ENCODE peak calls at places on chromosomes 2 and 18, in seven cellular contexts. One of them, this sample, is unnamed.
A peak's percentile ranks its signal among the peaks of the same experiment; 100 is the strongest.

GRCh38 chr2:182733572-182733971 is 17.5 kb downstream of the DNAJC10 start:
- DNase-seq in GM23338: no peak
- DNase-seq in SJSA1: no peak
- DNase-seq in heart right ventricle: no peak
- DNase-seq in small intestine: no peak
- DNase-seq in PC-3: no peak
- DNase-seq in kidney: no peak
- DNase-seq in this sample: no peak

GRCh38 chr2:66851449-66851872 is 416.5 kb downstream of the MEIS1 start:
- DNase-seq in SJSA1: no peak
- DNase-seq in heart right ventricle: no peak
- DNase-seq in GM23338: no peak
- DNase-seq in PC-3: peak; percentile 18
- DNase-seq in small intestine: no peak
- DNase-seq in kidney: no peak
- DNase-seq in this sample: peak; percentile 23

GRCh38 chr2:27723372-27724144 is 48.0 kb upstream of the MRPL33 start:
- DNase-seq in PC-3: peak; percentile 73
- DNase-seq in small intestine: peak; percentile 90
- DNase-seq in kidney: no peak
- DNase-seq in GM23338: peak; percentile 93
- DNase-seq in heart right ventricle: peak; percentile 43
- DNase-seq in SJSA1: peak; percentile 73
- DNase-seq in this sample: peak; percentile 53

GRCh38 chr2:171109571-171109970 is 51.1 kb downstream of the TLK1 start:
- DNase-seq in kidney: no peak
- DNase-seq in SJSA1: no peak
- DNase-seq in GM23338: no peak
- DNase-seq in heart right ventricle: no peak
- DNase-seq in PC-3: no peak
- DNase-seq in small intestine: no peak
- DNase-seq in this sample: no peak

GRCh38 chr2:222608081-222608480 is 47.8 kb downstream of the FARSB start:
- DNase-seq in kidney: no peak
- DNase-seq in PC-3: no peak
- DNase-seq in SJSA1: no peak
- DNase-seq in small intestine: no peak
- DNase-seq in GM23338: no peak
- DNase-seq in heart right ventricle: no peak
- DNase-seq in this sample: no peak

GRCh38 chr2:143807192-143807591 is 678.0 kb downstream of the ARHGAP15 start:
- DNase-seq in heart right ventricle: no peak
- DNase-seq in GM23338: no peak
- DNase-seq in small intestine: no peak
- DNase-seq in PC-3: no peak
- DNase-seq in kidney: no peak
- DNase-seq in SJSA1: no peak
- DNase-seq in this sample: no peak

GRCh38 chr2:73920577-73921545 is 5.8 kb upstream of the DGUOK start:
- DNase-seq in PC-3: no peak
- DNase-seq in GM23338: peak; percentile 93
- DNase-seq in small intestine: peak; percentile 41
- DNase-seq in heart right ventricle: peak; percentile 19
- DNase-seq in kidney: no peak
- DNase-seq in SJSA1: peak; percentile 68
- DNase-seq in this sample: no peak

GRCh38 chr2:237874585-237875161 is 15.2 kb downstream of the RAMP1 start:
- DNase-seq in heart right ventricle: no peak
- DNase-seq in small intestine: no peak
- DNase-seq in PC-3: peak; percentile 90
- DNase-seq in kidney: peak; percentile 63
- DNase-seq in SJSA1: no peak
- DNase-seq in GM23338: no peak
- DNase-seq in this sample: peak; percentile 76

GRCh38 chr2:28544405-28544914 is 48.6 kb downstream of the PLB1 start:
- DNase-seq in heart right ventricle: no peak
- DNase-seq in small intestine: peak; percentile 91
- DNase-seq in PC-3: no peak
- DNase-seq in GM23338: no peak
- DNase-seq in kidney: no peak
- DNase-seq in SJSA1: no peak
- DNase-seq in this sample: no peak

GRCh38 chr2:10234013-10234306 is 68.7 kb upstream of the HPCAL1 start:
- DNase-seq in kidney: no peak
- DNase-seq in GM23338: no peak
- DNase-seq in SJSA1: no peak
- DNase-seq in PC-3: no peak
- DNase-seq in small intestine: no peak
- DNase-seq in heart right ventricle: no peak
- DNase-seq in this sample: no peak

GRCh38 chr2:31420936-31421335 is 6.4 kb upstream of the XDH start:
- DNase-seq in SJSA1: no peak
- DNase-seq in GM23338: no peak
- DNase-seq in kidney: no peak
- DNase-seq in PC-3: peak; percentile 43
- DNase-seq in small intestine: no peak
- DNase-seq in heart right ventricle: no peak
- DNase-seq in this sample: no peak

GRCh38 chr2:135055182-135055786 is 3.2 kb downstream of the RAB3GAP1 start:
- DNase-seq in heart right ventricle: no peak
- DNase-seq in small intestine: no peak
- DNase-seq in PC-3: peak; percentile 34
- DNase-seq in GM23338: no peak
- DNase-seq in kidney: no peak
- DNase-seq in SJSA1: peak; percentile 46
- DNase-seq in this sample: peak; percentile 63

GRCh38 chr18:39521164-39521563 is 1955.6 kb upstream of the CELF4 start:
- DNase-seq in heart right ventricle: no peak
- DNase-seq in kidney: no peak
- DNase-seq in SJSA1: no peak
- DNase-seq in GM23338: no peak
- DNase-seq in PC-3: no peak
- DNase-seq in small intestine: no peak
- DNase-seq in this sample: peak; percentile 6

GRCh38 chr18:46099463-46099862 is 1.4 kb upstream of the ATP5F1A start:
- DNase-seq in small intestine: no peak
- DNase-seq in GM23338: no peak
- DNase-seq in SJSA1: no peak
- DNase-seq in kidney: no peak
- DNase-seq in PC-3: no peak
- DNase-seq in heart right ventricle: no peak
- DNase-seq in this sample: no peak

GRCh38 chr18:62844850-62845643 is 129.7 kb downstream of the PHLPP1 start:
- DNase-seq in small intestine: no peak
- DNase-seq in kidney: no peak
- DNase-seq in SJSA1: no peak
- DNase-seq in PC-3: no peak
- DNase-seq in GM23338: no peak
- DNase-seq in heart right ventricle: no peak
- DNase-seq in this sample: no peak

GRCh38 chr2:127606594-127607398 is 39.2 kb upstream of the GPR17 start:
- DNase-seq in kidney: peak; percentile 29
- DNase-seq in small intestine: no peak
- DNase-seq in PC-3: no peak
- DNase-seq in SJSA1: peak; percentile 37
- DNase-seq in GM23338: no peak
- DNase-seq in heart right ventricle: no peak
- DNase-seq in this sample: no peak

GRCh38 chr2:109527846-109528705 is 85.7 kb downstream of the SEPTIN10 start:
- DNase-seq in heart right ventricle: no peak
- DNase-seq in SJSA1: peak; percentile 35
- DNase-seq in kidney: peak; percentile 43
- DNase-seq in small intestine: no peak
- DNase-seq in PC-3: no peak
- DNase-seq in GM23338: no peak
- DNase-seq in this sample: no peak

GRCh38 chr2:85723707-85724360 is 29.7 kb downstream of the GNLY start:
- DNase-seq in heart right ventricle: no peak
- DNase-seq in kidney: no peak
- DNase-seq in GM23338: no peak
- DNase-seq in PC-3: no peak
- DNase-seq in SJSA1: no peak
- DNase-seq in small intestine: no peak
- DNase-seq in this sample: no peak

GRCh38 chr2:174835797-174836255 is 71.6 kb upstream of the CHRNA1 start:
- DNase-seq in heart right ventricle: no peak
- DNase-seq in small intestine: no peak
- DNase-seq in kidney: no peak
- DNase-seq in GM23338: peak; percentile 38
- DNase-seq in SJSA1: peak; percentile 93
- DNase-seq in PC-3: peak; percentile 11
- DNase-seq in this sample: peak; percentile 96

GRCh38 chr2:96403481-96403880 is 67.9 kb downstream of the NCAPH start:
- DNase-seq in SJSA1: no peak
- DNase-seq in small intestine: no peak
- DNase-seq in kidney: no peak
- DNase-seq in PC-3: no peak
- DNase-seq in heart right ventricle: no peak
- DNase-seq in GM23338: no peak
- DNase-seq in this sample: no peak

GRCh38 chr2:229620759-229621158 is 93.6 kb downstream of the DNER start:
- DNase-seq in PC-3: no peak
- DNase-seq in kidney: no peak
- DNase-seq in heart right ventricle: no peak
- DNase-seq in GM23338: no peak
- DNase-seq in SJSA1: no peak
- DNase-seq in small intestine: no peak
- DNase-seq in this sample: no peak

GRCh38 chr2:168216351-168217005 is 30.9 kb downstream of the STK39 start:
- DNase-seq in PC-3: peak; percentile 37
- DNase-seq in heart right ventricle: no peak
- DNase-seq in kidney: no peak
- DNase-seq in small intestine: peak; percentile 98
- DNase-seq in SJSA1: no peak
- DNase-seq in GM23338: no peak
- DNase-seq in this sample: peak; percentile 58

GRCh38 chr2:179106342-179107178 is 56.6 kb upstream of the CCDC141 start:
- DNase-seq in GM23338: no peak
- DNase-seq in heart right ventricle: no peak
- DNase-seq in small intestine: peak; percentile 73
- DNase-seq in kidney: no peak
- DNase-seq in PC-3: peak; percentile 99
- DNase-seq in SJSA1: peak; percentile 79
- DNase-seq in this sample: peak; percentile 95

GRCh38 chr2:160291382-160291781 is 91.3 kb upstream of the ITGB6 start:
- DNase-seq in PC-3: no peak
- DNase-seq in small intestine: no peak
- DNase-seq in GM23338: no peak
- DNase-seq in heart right ventricle: no peak
- DNase-seq in SJSA1: no peak
- DNase-seq in kidney: no peak
- DNase-seq in this sample: no peak
- H3K4me1 ChIP-seq in PC-3: peaks cover 24% of the 10 kb centered on the region
- H3K4me1 ChIP-seq in small intestine: no peaks in the 10 kb centered on the region
- H3K4me1 ChIP-seq in GM23338: no peaks in the 10 kb centered on the region
- H3K4me1 ChIP-seq in heart right ventricle: peaks cover 95% of the 10 kb centered on the region
- H3K4me1 ChIP-seq in SJSA1: peaks cover 92% of the 10 kb centered on the region
- H3K4me1 ChIP-seq in kidney: peaks cover 12% of the 10 kb centered on the region
- H3K4me1 ChIP-seq in this sample: peaks cover 47% of the 10 kb centered on the region

GRCh38 chr2:121355488-121355887 is 70.5 kb upstream of the TFCP2L1 start:
- DNase-seq in GM23338: no peak
- DNase-seq in SJSA1: no peak
- DNase-seq in kidney: no peak
- DNase-seq in PC-3: peak; percentile 53
- DNase-seq in small intestine: peak; percentile 44
- DNase-seq in heart right ventricle: no peak
- DNase-seq in this sample: no peak
- H3K36me3 ChIP-seq in GM23338: peaks cover 22% of the 10 kb centered on the region
- H3K36me3 ChIP-seq in SJSA1: peaks cover 59% of the 10 kb centered on the region
- H3K36me3 ChIP-seq in kidney: peaks cover 28% of the 10 kb centered on the region
- H3K36me3 ChIP-seq in PC-3: peaks cover 26% of the 10 kb centered on the region
- H3K36me3 ChIP-seq in small intestine: peaks cover 2% of the 10 kb centered on the region
- H3K36me3 ChIP-seq in heart right ventricle: peaks cover 33% of the 10 kb centered on the region
- H3K36me3 ChIP-seq in this sample: peaks cover 27% of the 10 kb centered on the region

GRCh38 chr2:219252900-219253752 is at the start of gene TUBA4B:
- DNase-seq in SJSA1: no peak
- DNase-seq in small intestine: peak; percentile 45
- DNase-seq in PC-3: peak; percentile 42
- DNase-seq in GM23338: peak; percentile 81
- DNase-seq in kidney: peak; percentile 85
- DNase-seq in heart right ventricle: peak; percentile 44
- DNase-seq in this sample: peak; percentile 75
- H3K4me1 ChIP-seq in SJSA1: peaks cover 31% of the 10 kb centered on the region
- H3K4me1 ChIP-seq in small intestine: peaks cover 9% of the 10 kb centered on the region
- H3K4me1 ChIP-seq in PC-3: peaks cover 47% of the 10 kb centered on the region
- H3K4me1 ChIP-seq in GM23338: peaks cover 7% of the 10 kb centered on the region
- H3K4me1 ChIP-seq in kidney: peaks cover 36% of the 10 kb centered on the region
- H3K4me1 ChIP-seq in heart right ventricle: peaks cover 66% of the 10 kb centered on the region
- H3K4me1 ChIP-seq in this sample: peaks cover 57% of the 10 kb centered on the region

GRCh38 chr2:234671716-234672115 is 174.8 kb upstream of the ARL4C start:
- DNase-seq in GM23338: no peak
- DNase-seq in SJSA1: no peak
- DNase-seq in small intestine: no peak
- DNase-seq in PC-3: no peak
- DNase-seq in kidney: no peak
- DNase-seq in heart right ventricle: no peak
- DNase-seq in this sample: no peak
- H3K36me3 ChIP-seq in GM23338: no peaks in the 10 kb centered on the region
- H3K36me3 ChIP-seq in SJSA1: no peaks in the 10 kb centered on the region
- H3K36me3 ChIP-seq in small intestine: no peaks in the 10 kb centered on the region
- H3K36me3 ChIP-seq in PC-3: no peaks in the 10 kb centered on the region
- H3K36me3 ChIP-seq in kidney: no peaks in the 10 kb centered on the region
- H3K36me3 ChIP-seq in heart right ventricle: no peaks in the 10 kb centered on the region
- H3K36me3 ChIP-seq in this sample: no peaks in the 10 kb centered on the region

DNA sequence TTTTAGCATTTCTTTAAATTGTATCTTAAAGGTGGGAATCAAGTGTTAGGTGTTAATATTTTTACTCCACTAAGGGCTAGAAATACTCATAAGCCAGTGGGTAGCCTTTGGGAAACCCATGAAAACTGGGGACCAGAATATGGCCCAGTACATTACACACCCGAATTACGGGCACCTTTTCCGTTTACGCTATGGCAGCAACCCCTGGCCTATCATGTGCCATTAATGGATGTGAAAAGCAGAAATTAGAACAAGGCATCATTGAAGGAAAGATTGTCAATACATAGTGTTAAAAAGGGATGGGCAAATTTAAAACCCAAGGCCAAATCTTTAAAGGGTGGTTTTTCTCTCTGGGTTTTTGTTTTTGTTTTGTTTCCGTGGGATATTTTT is 781 bp downstream of the FARP2 start:
- DNase-seq in small intestine: no peak
- DNase-seq in SJSA1: no peak
- DNase-seq in PC-3: no peak
- DNase-seq in heart right ventricle: no peak
- DNase-seq in GM23338: no peak
- DNase-seq in kidney: no peak
- DNase-seq in this sample: no peak
- H3K4me1 ChIP-seq in small intestine: peaks cover 13% of the 10 kb centered on the region
- H3K4me1 ChIP-seq in SJSA1: peaks cover 15% of the 10 kb centered on the region
- H3K4me1 ChIP-seq in PC-3: peaks cover 18% of the 10 kb centered on the region
- H3K4me1 ChIP-seq in heart right ventricle: peaks cover 38% of the 10 kb centered on the region
- H3K4me1 ChIP-seq in GM23338: peaks cover 7% of the 10 kb centered on the region
- H3K4me1 ChIP-seq in kidney: peaks cover 39% of the 10 kb centered on the region
- H3K4me1 ChIP-seq in this sample: peaks cover 16% of the 10 kb centered on the region

This sample was measured in mammary epithelial cell.